ENCODE peak calls at places on chromosomes 13 and 19, in nine cellular contexts. N is fibroblast of lung; Y is HAP-1; A is GM23248; P is tibial nerve; X is IMR-90; J is psoas muscle; L is CD8-positive, alpha-beta memory T cell; E is upper lobe of right lung. T is an unnamed sample. For H3K4me1, the result is how much of the 10 kb centered on the place peaks cover.

GRCh38 chr13:71866173-71867091 is 572 bp downstream of the DACH1 start:
- DNase-seq in N (peak), Y (peak), A (peak), P (no peak), X (no peak), J (peak), L (no peak), E (peak), T (no peak)

GRCh38 chr19:34480971-34481821 is at the start of gene WTIP:
- DNase-seq in N (peak), Y (peak), A (peak), P (peak), X (peak), J (peak), L (no peak), E (peak), T (no peak)

GRCh38 chr19:50803633-50804419 is 13.6 kb downstream of the ACP4 start:
- DNase-seq in N (no peak), Y (no peak), A (peak), P (no peak), X (no peak), J (no peak), L (no peak), E (no peak), T (peak)

GRCh38 chr19:14440049-14440448 is 6.9 kb downstream of the PKN1 start:
- DNase-seq in N (no peak), Y (no peak), A (no peak), P (peak), X (no peak), J (peak), L (peak), E (peak), T (peak)

GRCh38 chr19:50430888-50431342 is 1.8 kb upstream of the MYBPC2 start:
- DNase-seq in N (no peak), Y (no peak), A (peak), P (no peak), X (no peak), J (no peak), L (no peak), E (no peak), T (peak)

GRCh38 chr13:25682221-25682620 is 310.4 kb downstream of the ATP8A2 start:
- DNase-seq in N (no peak), Y (no peak), A (no peak), P (no peak), X (no peak), J (no peak), L (no peak), E (no peak), T (no peak)

GRCh38 chr19:4543444-4543843 is 3.6 kb upstream of the LRG1 start:
- DNase-seq in N (no peak), Y (no peak), A (no peak), P (no peak), X (no peak), J (no peak), L (no peak), E (no peak), T (no peak)

GRCh38 chr19:4034048-4035017 is 26.8 kb downstream of the PIAS4 start:
- DNase-seq in N (no peak), Y (no peak), A (no peak), P (no peak), X (no peak), J (no peak), L (no peak), E (no peak), T (no peak)

GRCh38 chr19:1130801-1131717 is 27.3 kb downstream of the GPX4 start:
- DNase-seq in N (no peak), Y (no peak), A (peak), P (no peak), X (no peak), J (no peak), L (peak), E (no peak), T (no peak)

GRCh38 chr13:72221276-72221962 is 354.4 kb upstream of the DACH1 start:
- DNase-seq in N (no peak), Y (peak), A (no peak), P (no peak), X (no peak), J (peak), L (no peak), E (peak), T (peak)

GRCh38 chr19:33089061-33089460 is 8.1 kb downstream of the GPATCH1 start:
- DNase-seq in N (no peak), Y (no peak), A (no peak), P (no peak), X (no peak), J (no peak), L (no peak), E (no peak), T (no peak)

GRCh38 chr13:34667356-34668218 is 274.5 kb upstream of the NBEA start:
- DNase-seq in N (no peak), Y (no peak), A (no peak), P (no peak), X (no peak), J (no peak), L (no peak), E (no peak), T (no peak)

GRCh38 chr19:41708481-41708880 is at the start of gene CEACAM5:
- DNase-seq in N (no peak), Y (no peak), A (no peak), P (no peak), X (no peak), J (no peak), L (no peak), E (no peak), T (no peak)

GRCh38 chr13:110340812-110341444 is 33.8 kb downstream of the COL4A2 start:
- DNase-seq in N (peak), Y (no peak), A (peak), P (peak), X (peak), J (peak), L (no peak), E (peak), T (no peak)

GRCh38 chr13:93344048-93344447 is 117.4 kb downstream of the GPC6 start:
- DNase-seq in N (no peak), Y (no peak), A (no peak), P (no peak), X (no peak), J (no peak), L (no peak), E (no peak), T (no peak)

GRCh38 chr19:56162258-56162657 is 13.6 kb upstream of the GALP start:
- DNase-seq in N (no peak), Y (no peak), A (no peak), P (no peak), X (peak), J (no peak), L (no peak), E (no peak), T (no peak)

GRCh38 chr13:67228909-67229308 is 1.2 kb downstream of the PCDH9 start:
- DNase-seq in N (peak), Y (no peak), A (peak), P (no peak), X (peak), J (no peak), L (no peak), E (no peak), T (no peak)

GRCh38 chr19:34350161-34350561 is 14.8 kb upstream of the GPI start:
- DNase-seq in N (no peak), Y (no peak), A (peak), P (no peak), X (peak), J (no peak), L (peak), E (no peak), T (no peak)

GRCh38 chr13:42487221-42487620 is 86.7 kb upstream of the TNFSF11 start:
- DNase-seq in N (no peak), Y (no peak), A (no peak), P (no peak), X (peak), J (no peak), L (no peak), E (no peak), T (no peak)

GRCh38 chr13:24502567-24503375 is 9.8 kb downstream of the PARP4 start:
- DNase-seq in N (peak), Y (no peak), A (peak), P (no peak), X (peak), J (peak), L (no peak), E (no peak), T (no peak)

GRCh38 chr19:12828494-12828893 is 5.9 kb downstream of the RTBDN start:
- DNase-seq in N (peak), Y (peak), A (peak), P (no peak), X (no peak), J (no peak), L (no peak), E (no peak), T (peak)

GRCh38 chr13:32139251-32139650 is 107.7 kb downstream of the FRY start:
- DNase-seq in N (no peak), Y (no peak), A (no peak), P (no peak), X (no peak), J (no peak), L (no peak), E (no peak), T (no peak)

GRCh38 chr19:2249010-2249866 is at the start of gene AMH:
- DNase-seq in N (no peak), Y (no peak), A (no peak), P (no peak), X (no peak), J (no peak), L (no peak), E (no peak), T (no peak)

GRCh38 chr13:107005577-107005976 is 437.6 kb upstream of the ARGLU1 start:
- DNase-seq in N (no peak), Y (no peak), A (no peak), P (no peak), X (no peak), J (no peak), L (no peak), E (no peak), T (no peak)

GRCh38 chr13:109787135-109787954 is 962 bp upstream of the IRS2 start:
- DNase-seq in N (no peak), Y (no peak), A (peak), P (no peak), X (peak), J (peak), L (peak), E (peak), T (no peak)

GRCh38 chr13:110677731-110678545 is 28.0 kb downstream of the CARS2 start:
- DNase-seq in N (no peak), Y (no peak), A (no peak), P (no peak), X (peak), J (no peak), L (no peak), E (no peak), T (no peak)

GRCh38 chr13:31301119-31301518 is 101.3 kb downstream of the B3GLCT start:
- DNase-seq in N (no peak), Y (no peak), A (no peak), P (no peak), X (no peak), J (no peak), L (no peak), E (no peak), T (peak)

GRCh38 chr13:111503905-111504695 is 183.7 kb downstream of the TEX29 start:
- DNase-seq in N (no peak), Y (no peak), A (no peak), P (no peak), X (no peak), J (no peak), L (no peak), E (no peak), T (no peak)

GRCh38 chr13:91724591-91724990 is 326.2 kb downstream of the GPC5 start:
- DNase-seq in N (no peak), Y (no peak), A (no peak), P (no peak), X (no peak), J (no peak), L (no peak), E (no peak), T (no peak)

GRCh38 chr19:3656073-3656746 is 29.6 kb upstream of the CACTIN start:
- DNase-seq in N (peak), Y (no peak), A (peak), P (no peak), X (peak), J (no peak), L (no peak), E (no peak), T (no peak)

GRCh38 chr13:44758595-44759221 is 182.6 kb upstream of the TSC22D1 start:
- DNase-seq in N (peak), Y (no peak), A (peak), P (no peak), X (peak), J (no peak), L (no peak), E (no peak), T (no peak)

GRCh38 chr13:110109140-110109783 is 197.7 kb downstream of the COL4A1 start:
- DNase-seq in N (no peak), Y (no peak), A (no peak), P (no peak), X (no peak), J (no peak), L (no peak), E (no peak), T (no peak)

GRCh38 chr19:44800461-44800860 is 8.4 kb upstream of the BCAM start:
- DNase-seq in N (peak), Y (peak), A (peak), P (peak), X (peak), J (peak), L (peak), E (peak), T (peak)

GRCh38 chr19:39257227-39257626 is 8.6 kb upstream of the IFNL4 start:
- DNase-seq in N (no peak), Y (no peak), A (no peak), P (no peak), X (no peak), J (no peak), L (no peak), E (no peak), T (no peak)

GRCh38 chr19:14770136-14770535 is 8.2 kb downstream of the ADGRE2 start:
- DNase-seq in N (no peak), Y (no peak), A (no peak), P (no peak), X (no peak), J (no peak), L (no peak), E (no peak), T (no peak)

GRCh38 chr19:14135985-14136508 is 342 bp downstream of the ASF1B start:
- DNase-seq in N (no peak), Y (no peak), A (no peak), P (no peak), X (no peak), J (no peak), L (peak), E (no peak), T (no peak)

GRCh38 chr13:48411281-48412099 is 1.4 kb downstream of the LPAR6 start:
- DNase-seq in N (no peak), Y (peak), A (peak), P (no peak), X (peak), J (no peak), L (no peak), E (no peak), T (no peak)

DNA sequence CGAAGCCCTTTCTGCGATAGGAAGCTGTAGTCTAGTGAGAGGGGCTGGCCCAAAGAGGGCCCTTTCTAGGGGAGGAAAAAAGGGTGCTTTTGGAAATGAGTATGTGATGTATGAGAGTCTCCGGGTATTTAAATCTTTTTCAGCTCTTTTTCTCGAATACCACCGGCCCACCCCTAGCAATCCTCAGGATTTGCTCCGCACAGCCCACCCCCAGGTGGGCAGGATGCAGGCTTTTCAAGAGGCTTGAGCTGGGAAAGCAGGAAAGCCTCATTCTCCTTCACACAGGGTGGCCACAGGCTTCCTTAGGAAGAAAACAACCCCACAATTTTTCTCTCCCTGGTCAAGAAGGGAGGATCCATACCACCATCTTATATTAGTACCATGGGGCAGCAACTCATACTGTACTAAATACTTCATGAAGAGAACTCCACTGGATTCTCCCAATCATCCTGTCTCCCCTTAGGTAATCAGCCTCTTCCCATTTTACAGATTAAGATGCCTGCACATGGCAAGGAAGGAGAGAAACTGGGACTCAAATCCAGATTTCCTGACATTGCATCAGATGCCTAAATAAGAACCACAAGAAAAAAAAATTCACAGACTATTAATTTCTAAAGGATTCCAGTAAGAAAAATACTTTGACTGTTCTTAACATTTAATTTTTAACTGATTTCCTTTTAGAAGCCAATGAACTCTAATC is 84.4 kb downstream of the STK24 start:
- DNase-seq in N (peak), Y (no peak), A (peak), P (no peak), X (peak), J (no peak), L (no peak), E (no peak), T (no peak)
- H3K4me1 ChIP-seq in N (under half), Y (under half), A (half or more), P (under half), X (under half), J (under half), L (under half), E (under half), T (under half)

GRCh38 chr19:30227661-30228112 is 144.5 kb upstream of the ZNF536 start:
- DNase-seq in N (peak), Y (peak), A (peak), P (no peak), X (peak), J (peak), L (no peak), E (peak), T (peak)

GRCh38 chr19:30229524-30230174 is 142.5 kb upstream of the ZNF536 start:
- DNase-seq in N (no peak), Y (peak), A (no peak), P (no peak), X (peak), J (no peak), L (no peak), E (no peak), T (peak)

GRCh38 chr19:30228113-30228725 is 144.0 kb upstream of the ZNF536 start:
- DNase-seq in N (no peak), Y (peak), A (peak), P (no peak), X (no peak), J (no peak), L (no peak), E (no peak), T (no peak)

GRCh38 chr19:30227071-30227621 is 145.0 kb upstream of the ZNF536 start:
- DNase-seq in N (no peak), Y (peak), A (no peak), P (no peak), X (no peak), J (no peak), L (no peak), E (no peak), T (no peak)

DNA sequence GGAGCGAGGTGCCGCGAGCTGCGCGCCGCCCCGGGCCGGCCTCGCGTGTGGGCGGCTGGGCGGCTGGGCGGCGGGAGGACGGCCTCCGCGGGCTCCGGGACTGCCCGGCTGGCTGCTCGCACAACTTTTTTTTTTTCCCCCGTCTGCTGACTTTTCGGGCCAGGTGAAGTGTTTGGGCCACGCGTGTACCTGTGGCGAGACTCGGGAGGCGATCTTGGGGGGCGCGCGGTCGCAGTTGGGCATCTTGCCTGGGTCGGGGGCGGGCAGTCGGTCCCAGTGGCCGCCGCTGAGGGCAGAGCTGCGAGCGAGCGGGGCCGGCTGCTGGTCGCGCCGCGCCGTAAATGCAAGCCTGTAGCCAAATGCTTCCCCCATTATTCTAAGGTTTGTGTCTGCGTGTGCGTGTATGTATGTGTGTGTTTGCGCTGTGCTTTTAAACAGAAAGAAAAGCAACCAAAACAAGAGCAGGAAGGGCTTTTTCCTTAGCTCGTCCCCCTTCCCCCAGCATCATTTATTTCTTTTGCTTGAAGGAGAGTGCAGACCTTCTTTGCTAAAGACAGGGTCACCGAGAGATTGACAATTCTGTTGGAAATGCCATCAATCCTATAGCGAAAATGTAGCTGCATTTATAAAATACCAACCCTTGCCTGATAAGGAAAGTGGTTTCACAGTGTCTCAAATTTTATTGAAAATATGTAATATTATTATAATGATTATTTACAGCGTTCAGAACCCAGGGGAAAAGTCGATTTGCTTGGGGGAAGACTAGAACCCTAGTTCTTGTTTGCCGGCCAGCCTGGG is 143.3 kb upstream of the ZNF536 start:
- DNase-seq in N (peak), Y (peak), A (peak), P (no peak), X (peak), J (no peak), L (no peak), E (no peak), T (no peak)
- H3K4me3 ChIP-seq in N (no peak), Y (peak), A (peak), P (peak), X (peak), J (peak), L (no peak), E (peak), T (peak)

DNA sequence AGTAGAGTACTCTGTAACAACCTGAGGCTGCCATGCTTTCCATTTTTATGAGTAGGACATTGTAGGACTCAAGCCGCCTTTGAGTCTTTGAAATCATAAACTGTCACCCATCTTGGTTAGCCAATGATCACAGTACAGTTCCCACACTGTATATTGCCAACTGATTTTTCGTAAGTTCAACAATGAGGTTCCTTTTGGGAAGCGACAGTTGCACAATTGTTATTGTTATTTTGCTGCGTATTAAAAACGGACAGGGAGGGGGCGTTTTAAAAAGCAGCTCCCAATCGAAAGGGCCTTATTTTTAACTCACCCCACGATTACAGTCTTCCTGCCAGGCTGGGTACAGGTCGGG is 608 bp downstream of the SLC46A3 start:
- DNase-seq in N (peak), Y (no peak), A (no peak), P (no peak), X (peak), J (no peak), L (no peak), E (no peak), T (no peak)
- H3K4me1 ChIP-seq in N (under half), Y (under half), A (under half), P (under half), X (under half), J (under half), L (under half), E (under half), T (under half)

GRCh38 chr19:11005521-11005920 is 44.7 kb downstream of the SMARCA4 start:
- DNase-seq in N (no peak), Y (no peak), A (no peak), P (no peak), X (no peak), J (no peak), L (no peak), E (no peak), T (no peak)
- H3K4me3 ChIP-seq in N (no peak), Y (no peak), A (no peak), P (no peak), X (no peak), J (no peak), L (no peak), E (no peak), T (no peak)

DNA sequence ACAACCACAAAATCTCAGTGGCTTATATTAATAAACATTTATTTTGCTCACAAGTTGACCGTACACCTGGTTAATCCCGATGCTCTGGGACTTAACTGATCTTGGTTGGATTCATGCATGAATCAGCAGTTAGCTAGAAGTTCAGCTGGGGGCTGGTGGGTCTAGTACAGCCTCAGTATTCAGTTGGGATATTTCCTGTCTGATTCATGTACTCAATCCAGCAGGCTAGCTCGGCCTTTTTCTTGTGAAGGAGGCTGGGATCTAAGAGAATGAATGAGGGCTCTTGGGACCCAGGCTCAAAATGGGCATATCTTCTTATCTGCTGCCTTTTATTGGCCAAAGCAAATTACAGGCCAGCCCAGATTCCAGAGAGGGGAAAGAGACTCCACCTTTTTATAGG is 178.8 kb downstream of the KCTD12 start:
- DNase-seq in N (no peak), Y (no peak), A (peak), P (no peak), X (peak), J (no peak), L (no peak), E (no peak), T (no peak)
- H3K4me1 ChIP-seq in N (under half), Y (under half), A (under half), P (under half), X (under half), J (under half), L (under half), E (under half), T (under half)

T was measured in Karpas-422.